ENCODE peak calls at places on chromosomes 6 and 20, in four cellular contexts. M is GM20000, T is kidney epithelial cell, A is WTC11. S is an unnamed sample.

GRCh38 chr6:160505970-160506369 is 157.8 kb downstream of the SLC22A3 start:
- DNase-seq in M (no peak), T (no peak), A (no peak), S (no peak)

GRCh38 chr6:122130026-122130348 is 269.5 kb upstream of the HSF2 start:
- DNase-seq in M (no peak), T (no peak), A (no peak), S (no peak)

GRCh38 chr20:30168800-30169138 is 1088.7 kb upstream of the DEFB115 start:
- DNase-seq in M (no peak), T (no peak), A (no peak), S (no peak)

GRCh38 chr6:139981810-139982550 is 607.5 kb upstream of the CITED2 start:
- DNase-seq in M (no peak), T (no peak), A (no peak), S (no peak)

GRCh38 chr6:3899970-3900439 is 50.8 kb downstream of the FAM50B start:
- DNase-seq in M (no peak), T (no peak), A (no peak), S (no peak)

GRCh38 chr6:123803862-123804681 is at the start of gene NKAIN2:
- DNase-seq in M (peak; percentile 34), T (no peak), A (peak; percentile 60), S (no peak)

GRCh38 chr6:1474205-1474604 is 84.8 kb downstream of the FOXF2 start:
- DNase-seq in M (no peak), T (no peak), A (no peak), S (no peak)

GRCh38 chr6:159633196-159633595 is 59.8 kb downstream of the SOD2 start:
- DNase-seq in M (no peak), T (no peak), A (peak; percentile 32), S (no peak)

GRCh38 chr6:113634352-113635163 is 222.6 kb upstream of the MARCKS start:
- DNase-seq in M (peak; percentile 34), T (no peak), A (no peak), S (peak; percentile 63)

GRCh38 chr6:53547166-53547814 is 2.4 kb upstream of the GCLC start:
- DNase-seq in M (no peak), T (no peak), A (peak; percentile 29), S (no peak)

GRCh38 chr6:106556368-106556960 is 72.8 kb downstream of the RTN4IP1 start:
- DNase-seq in M (no peak), T (no peak), A (no peak), S (no peak)

GRCh38 chr6:2940010-2940850 is 31.1 kb downstream of the SERPINB6 start:
- DNase-seq in M (peak; percentile 90), T (no peak), A (no peak), S (no peak)

GRCh38 chr6:142796024-142796423 is 149.0 kb downstream of the HIVEP2 start:
- DNase-seq in M (no peak), T (no peak), A (no peak), S (no peak)

GRCh38 chr6:46990031-46990644 is 52.0 kb downstream of the ADGRF1 start:
- DNase-seq in M (no peak), T (no peak), A (no peak), S (no peak)

GRCh38 chr6:38996676-38997075 is 51.9 kb upstream of the GLP1R start:
- DNase-seq in M (no peak), T (no peak), A (no peak), S (no peak)

GRCh38 chr6:39003072-39003471 is 45.5 kb upstream of the GLP1R start:
- DNase-seq in M (no peak), T (no peak), A (peak; percentile 52), S (no peak)

GRCh38 chr6:38997128-38997761 is 51.3 kb upstream of the GLP1R start:
- DNase-seq in M (peak; percentile 13), T (no peak), A (peak; percentile 80), S (no peak)
- TF ChIP-seq CTCF in M (peak; percentile 37), T (peak; percentile 65), A (peak; percentile 82), S (peak; percentile 39)

GRCh38 chr6:42322676-42323075 is 105.0 kb upstream of the MRPS10 start:
- DNase-seq in M (no peak), T (no peak), A (peak; percentile 70), S (no peak)
- TF ChIP-seq CTCF in M (no peak), T (no peak), A (peak; percentile 44), S (no peak)

GRCh38 chr6:8705435-8706020 is 270.2 kb upstream of the SLC35B3 start:
- DNase-seq in M (no peak), T (no peak), A (no peak), S (no peak)

GRCh38 chr6:8710668-8711431 is 275.5 kb upstream of the SLC35B3 start:
- DNase-seq in M (no peak), T (no peak), A (no peak), S (no peak)

GRCh38 chr6:8707369-8707768 is 272.0 kb upstream of the SLC35B3 start:
- DNase-seq in M (no peak), T (no peak), A (no peak), S (no peak)

GRCh38 chr6:8703059-8703458 is 267.7 kb upstream of the SLC35B3 start:
- DNase-seq in M (no peak), T (no peak), A (no peak), S (no peak)

GRCh38 chr6:8707956-8708772 is 272.8 kb upstream of the SLC35B3 start:
- DNase-seq in M (no peak), T (peak; percentile 5), A (no peak), S (no peak)
- TF ChIP-seq CTCF in M (no peak), T (peak; percentile 42), A (no peak), S (no peak)

DNA sequence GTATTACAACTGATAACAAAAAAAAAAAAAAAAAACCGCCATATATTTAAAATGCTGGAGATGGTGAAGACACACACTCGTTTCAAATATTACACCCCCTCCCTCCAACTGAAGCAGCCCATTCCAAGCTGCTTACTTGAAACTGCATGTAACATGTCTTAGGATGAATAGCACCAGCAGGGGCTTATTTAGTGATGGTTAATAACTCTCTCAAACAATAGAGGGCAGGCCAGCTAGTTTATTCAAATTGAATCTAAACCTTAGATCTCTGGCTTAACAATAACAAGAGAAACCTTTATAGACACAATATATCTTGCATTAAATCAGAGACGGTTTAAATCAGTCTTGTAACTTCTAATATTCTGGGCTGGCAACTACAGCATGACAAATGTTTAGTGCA is 9.3 kb upstream of the JPH2 start:
- DNase-seq in M (no peak), T (no peak), A (no peak), S (no peak)
- TF ChIP-seq CTCF in M (no peak), T (no peak), A (no peak), S (no peak)

GRCh38 chr6:30396833-30397479 is 52.0 kb downstream of the RPP21 start:
- DNase-seq in M (peak; percentile 84), T (peak; percentile 1), A (peak; percentile 96), S (no peak)

GRCh38 chr6:30394139-30394538 is 49.2 kb downstream of the RPP21 start:
- DNase-seq in M (no peak), T (no peak), A (no peak), S (no peak)

GRCh38 chr6:30399390-30400058 is 54.6 kb downstream of the RPP21 start:
- DNase-seq in M (no peak), T (peak; percentile 5), A (no peak), S (no peak)

DNA sequence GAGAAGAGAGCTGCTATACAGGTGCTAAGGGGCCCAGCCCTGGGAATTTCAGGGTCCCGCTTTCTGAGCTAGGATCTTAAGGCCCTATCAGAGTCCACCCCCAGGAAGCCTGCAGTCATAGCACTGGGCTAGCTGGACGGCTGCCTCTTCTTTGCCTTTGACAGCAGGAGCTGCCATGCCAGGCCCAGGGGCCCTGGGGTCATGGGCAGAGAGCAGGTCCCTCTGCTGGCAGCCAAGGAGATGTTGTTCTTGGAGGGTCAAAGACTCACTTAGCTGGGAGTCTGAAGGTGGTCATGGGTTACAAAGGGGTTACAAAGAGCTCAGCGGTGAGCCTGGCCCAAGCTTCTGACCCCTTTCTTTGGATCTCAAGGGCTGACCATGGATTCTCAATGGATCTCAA is 52.7 kb downstream of the RPP21 start:
- DNase-seq in M (no peak), T (no peak), A (peak; percentile 31), S (no peak)
- TF ChIP-seq CTCF in M (no peak), T (no peak), A (no peak), S (no peak)

GRCh38 chr6:137775192-137775591 is 91.9 kb upstream of the TNFAIP3 start:
- DNase-seq in M (no peak), T (no peak), A (no peak), S (no peak)

GRCh38 chr6:137776786-137777185 is 90.3 kb upstream of the TNFAIP3 start:
- DNase-seq in M (no peak), T (no peak), A (no peak), S (no peak)

GRCh38 chr6:137775720-137776119 is 91.3 kb upstream of the TNFAIP3 start:
- DNase-seq in M (no peak), T (no peak), A (no peak), S (no peak)

GRCh38 chr6:137776256-137776655 is 90.8 kb upstream of the TNFAIP3 start:
- DNase-seq in M (no peak), T (no peak), A (no peak), S (no peak)

GRCh38 chr6:137777299-137778075 is 89.6 kb upstream of the TNFAIP3 start:
- DNase-seq in M (no peak), T (no peak), A (no peak), S (no peak)
- TF ChIP-seq CTCF in M (no peak), T (no peak), A (no peak), S (no peak)

GRCh38 chr6:167113935-167114910 is 8.7 kb upstream of the CCR6 start:
- DNase-seq in M (peak; percentile 86), T (no peak), A (no peak), S (no peak)

GRCh38 chr6:167116109-167116837 is 6.6 kb upstream of the CCR6 start:
- DNase-seq in M (no peak), T (no peak), A (no peak), S (no peak)

GRCh38 chr6:167113047-167113446 is 9.8 kb upstream of the CCR6 start:
- DNase-seq in M (peak; percentile 47), T (no peak), A (no peak), S (no peak)

GRCh38 chr6:167116838-167117228 is 6.1 kb upstream of the CCR6 start:
- DNase-seq in M (no peak), T (no peak), A (no peak), S (no peak)

GRCh38 chr6:167115054-167115453 is 7.8 kb upstream of the CCR6 start:
- DNase-seq in M (no peak), T (no peak), A (peak; percentile 23), S (no peak)
- TF ChIP-seq CTCF in M (peak; percentile 3), T (no peak), A (no peak), S (no peak)

S was measured in AG04449.